ENCODE peak calls at places on chromosomes 1 and 21, in eight cellular contexts. P, V, O, H, F, U, X and Y are unnamed samples.

GRCh38 chr1:184827600-184828368 is 73.1 kb upstream of the EDEM3 start:
- DNase-seq in H (no peak), F (peak), X (no peak), V (peak), U (no peak), O (no peak), P (no peak), Y (no peak)

GRCh38 chr21:38342734-38343133 is 85.9 kb downstream of the KCNJ15 start:
- DNase-seq in O (no peak), V (no peak), P (peak), X (no peak), U (no peak), H (no peak), F (no peak), Y (no peak)

GRCh38 chr1:117389284-117389683 is 22.0 kb downstream of the MAN1A2 start:
- DNase-seq in U (no peak), X (peak), F (no peak), P (no peak), V (no peak), H (no peak), O (no peak), Y (no peak)

GRCh38 chr1:2969011-2969869 is 52.0 kb upstream of the ACTRT2 start:
- DNase-seq in O (no peak), V (no peak), F (no peak), U (no peak), H (no peak), X (no peak), P (no peak), Y (no peak)

GRCh38 chr1:202160377-202160940 is at the start of gene PTPN7:
- DNase-seq in O (peak), V (no peak), U (peak), P (no peak), X (no peak), F (no peak), H (peak), Y (no peak)

GRCh38 chr1:16615253-16616252 is 2.2 kb upstream of the NBPF1 start:
- DNase-seq in P (no peak), H (no peak), F (no peak), U (peak), V (no peak), X (no peak), O (peak), Y (no peak)

GRCh38 chr1:68955424-68955823 is 458.5 kb upstream of the DEPDC1 start:
- DNase-seq in H (no peak), X (no peak), F (no peak), U (no peak), O (no peak), V (no peak), P (no peak), Y (no peak)

GRCh38 chr21:31293986-31294385 is 50.1 kb downstream of the TIAM1 start:
- DNase-seq in H (no peak), F (peak), V (peak), P (no peak), O (no peak), X (peak), U (no peak), Y (no peak)

GRCh38 chr1:107993920-107994319 is 28.9 kb upstream of the VAV3 start:
- DNase-seq in X (no peak), H (no peak), P (no peak), O (no peak), U (no peak), V (peak), F (no peak), Y (no peak)

GRCh38 chr1:167510244-167510643 is 8.1 kb downstream of the CD247 start:
- DNase-seq in P (no peak), X (no peak), U (no peak), O (no peak), V (no peak), F (no peak), H (no peak), Y (no peak)

GRCh38 chr1:109548321-109549267 is at the start of gene GNAI3:
- DNase-seq in U (peak), P (peak), O (peak), H (peak), V (peak), F (peak), X (peak), Y (peak)

GRCh38 chr1:153577624-153578051 is 12.0 kb upstream of the S100A2 start:
- DNase-seq in P (peak), V (no peak), U (no peak), O (peak), F (no peak), H (no peak), X (no peak), Y (no peak)

GRCh38 chr21:16509466-16509865 is 779.7 kb downstream of the USP25 start:
- DNase-seq in F (no peak), P (no peak), V (no peak), X (peak), H (no peak), O (no peak), U (no peak), Y (no peak)

GRCh38 chr1:72037745-72038343 is 244.5 kb downstream of the NEGR1 start:
- DNase-seq in F (no peak), X (no peak), V (peak), U (peak), O (no peak), H (peak), P (no peak), Y (no peak)

GRCh38 chr1:111475706-111476105 is 1.9 kb downstream of the C1orf162 start:
- DNase-seq in H (peak), X (no peak), F (no peak), P (no peak), V (no peak), O (no peak), U (no peak), Y (no peak)

GRCh38 chr1:22526098-22526497 is 37.2 kb upstream of the EPHA8 start:
- DNase-seq in H (no peak), O (no peak), P (no peak), V (no peak), U (no peak), F (no peak), X (no peak), Y (no peak)

GRCh38 chr21:46118871-46119564 is 21.1 kb downstream of the COL6A2 start:
- DNase-seq in U (no peak), X (peak), O (peak), H (no peak), P (peak), V (no peak), F (no peak), Y (no peak)

GRCh38 chr21:44613386-44614155 is 1.7 kb downstream of the KRTAP10-8 start:
- DNase-seq in P (no peak), V (no peak), X (no peak), U (no peak), H (no peak), O (no peak), F (no peak), Y (no peak)

GRCh38 chr1:200364121-200364759 is 45.6 kb downstream of the ZNF281 start:
- DNase-seq in P (no peak), O (no peak), V (no peak), H (no peak), U (no peak), F (peak), X (no peak), Y (no peak)

GRCh38 chr1:167095368-167095767 is 1.5 kb downstream of the STYXL2 start:
- DNase-seq in H (no peak), U (no peak), V (peak), P (no peak), O (no peak), F (no peak), X (no peak), Y (no peak)

GRCh38 chr1:158095737-158096335 is 84.9 kb upstream of the CD1D start:
- DNase-seq in V (no peak), X (no peak), O (no peak), F (no peak), H (peak), P (no peak), U (no peak), Y (no peak)

GRCh38 chr1:234777850-234778214 is 167.9 kb upstream of the IRF2BP2 start:
- DNase-seq in H (no peak), P (no peak), X (no peak), V (no peak), U (no peak), O (no peak), F (no peak), Y (no peak)

GRCh38 chr21:31520506-31521163 is 138.9 kb upstream of the SOD1 start:
- DNase-seq in P (no peak), V (no peak), X (no peak), F (no peak), U (no peak), O (no peak), H (no peak), Y (no peak)

GRCh38 chr1:18953656-18954259 is 2.7 kb downstream of the IFFO2 start:
- DNase-seq in O (no peak), H (no peak), U (no peak), P (no peak), X (no peak), F (no peak), V (peak), Y (no peak)

GRCh38 chr1:230074762-230075161 is 7.7 kb downstream of the GALNT2 start:
- DNase-seq in X (no peak), H (no peak), U (no peak), P (no peak), F (no peak), O (no peak), V (no peak), Y (no peak)

GRCh38 chr1:86616871-86617270 is 70.0 kb downstream of the CLCA4 start:
- DNase-seq in X (no peak), V (peak), P (no peak), O (no peak), F (no peak), U (no peak), H (peak), Y (peak)

GRCh38 chr1:44853201-44853600 is 10.1 kb upstream of the PTCH2 start:
- DNase-seq in O (no peak), V (no peak), U (no peak), F (no peak), X (no peak), H (no peak), P (no peak), Y (no peak)

GRCh38 chr1:151946366-151946764 is 37.1 kb upstream of the THEM4 start:
- DNase-seq in H (no peak), X (no peak), P (no peak), U (no peak), F (no peak), V (peak), O (no peak), Y (no peak)

GRCh38 chr1:3441449-3441848 is 13.0 kb upstream of the ARHGEF16 start:
- DNase-seq in P (no peak), U (no peak), X (no peak), F (no peak), H (no peak), O (no peak), V (no peak), Y (no peak)

GRCh38 chr1:203217139-203217621 is 12.3 kb downstream of the CHIT1 start:
- DNase-seq in V (no peak), H (no peak), O (no peak), X (no peak), P (no peak), F (no peak), U (no peak), Y (no peak)
- TF ChIP-seq CTCF in V (peak), H (no peak), O (no peak), X (no peak), P (no peak), F (peak), U (no peak), Y (peak)

DNA sequence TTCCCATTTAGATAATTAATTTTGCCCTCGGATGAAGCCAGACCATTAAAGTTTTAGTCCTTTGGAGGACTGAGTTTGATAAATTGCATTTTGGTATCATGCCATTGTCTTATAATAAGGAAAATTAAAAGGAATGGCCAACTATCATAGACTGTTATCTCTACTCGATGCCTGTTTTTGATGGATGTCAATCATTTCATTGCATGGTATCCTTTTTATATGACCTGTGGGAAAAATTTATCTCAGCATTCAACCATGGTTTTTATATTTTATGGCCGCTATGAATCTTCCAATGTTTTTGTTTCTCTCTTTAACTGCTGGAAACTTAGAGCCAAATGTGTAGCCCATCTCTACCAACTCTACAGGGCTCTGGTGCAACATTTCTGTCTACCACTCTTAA is 9.9 kb upstream of the CCT8 start:
- DNase-seq in V (no peak), F (no peak), U (no peak), O (no peak), X (no peak), P (no peak), H (no peak), Y (no peak)
- H3K4me3 ChIP-seq in V (no peak), F (no peak), U (no peak), O (no peak), X (no peak), P (no peak), H (no peak), Y (no peak)

GRCh38 chr1:1376551-1377226 is 1.7 kb upstream of the AURKAIP1 start:
- DNase-seq in O (no peak), V (no peak), U (no peak), X (no peak), P (no peak), F (no peak), H (no peak), Y (no peak)

GRCh38 chr1:1373493-1374067 is 1.4 kb downstream of the AURKAIP1 start:
- DNase-seq in P (no peak), U (no peak), X (no peak), F (no peak), H (no peak), V (no peak), O (no peak), Y (no peak)

GRCh38 chr1:1373051-1373450 is 2.0 kb downstream of the AURKAIP1 start:
- DNase-seq in F (no peak), V (no peak), P (no peak), H (no peak), O (no peak), U (no peak), X (no peak), Y (no peak)

GRCh38 chr1:1374068-1374860 is 743 bp downstream of the AURKAIP1 start:
- DNase-seq in F (no peak), P (no peak), O (peak), V (no peak), H (no peak), X (no peak), U (no peak), Y (no peak)

DNA sequence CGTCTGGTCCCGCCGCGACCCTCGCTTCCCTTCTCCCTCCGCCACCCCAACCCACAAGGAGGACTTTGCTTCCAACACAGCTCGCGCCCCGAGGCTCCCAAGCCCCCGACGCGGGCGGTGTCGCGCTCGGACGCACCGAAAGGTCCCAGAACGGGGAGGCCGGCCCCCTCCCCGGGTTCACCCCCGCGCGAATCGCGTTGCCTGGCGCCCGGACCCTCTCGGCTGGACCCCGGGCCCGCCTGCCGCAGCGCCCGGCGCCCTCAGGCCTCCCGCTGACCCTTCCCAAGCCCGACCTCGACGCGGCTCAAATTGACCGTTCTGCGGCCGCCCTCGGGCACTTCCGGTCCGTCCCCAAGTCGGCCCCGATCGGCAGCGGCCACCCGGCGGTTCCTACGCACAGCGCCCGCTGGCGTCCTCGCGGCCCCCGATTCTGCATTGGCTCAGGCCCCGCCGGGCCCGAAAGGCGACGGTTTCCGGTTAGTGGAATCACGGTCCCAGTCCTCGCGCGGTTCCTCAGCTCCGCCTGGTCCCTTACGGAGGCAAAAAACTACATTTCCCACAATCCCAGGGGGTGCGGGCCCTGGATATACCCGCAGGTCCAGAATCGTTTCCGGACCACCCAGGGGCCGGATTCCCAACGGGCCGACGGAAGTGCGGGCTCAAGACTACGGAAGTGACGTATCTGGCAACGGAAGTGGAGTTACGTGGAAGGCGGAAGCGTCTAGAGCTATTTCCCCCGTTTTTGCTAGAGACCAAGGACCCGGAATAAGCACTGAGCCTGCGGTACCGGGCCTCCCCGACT is at the start of gene AURKAIP1:
- DNase-seq in F (peak), V (peak), H (peak), U (peak), O (peak), P (peak), X (peak), Y (peak)
- TF ChIP-seq CTCF in F (peak), V (no peak), H (peak), U (peak), O (peak), P (peak), X (peak), Y (peak)

GRCh38 chr1:228413241-228414010 is 3.2 kb downstream of the TRIM17 start:
- DNase-seq in F (no peak), O (no peak), H (no peak), P (no peak), X (no peak), U (no peak), V (no peak), Y (no peak)
- H3K4me3 ChIP-seq in F (no peak), O (no peak), H (no peak), P (no peak), X (no peak), U (no peak), V (no peak), Y (no peak)

DNA sequence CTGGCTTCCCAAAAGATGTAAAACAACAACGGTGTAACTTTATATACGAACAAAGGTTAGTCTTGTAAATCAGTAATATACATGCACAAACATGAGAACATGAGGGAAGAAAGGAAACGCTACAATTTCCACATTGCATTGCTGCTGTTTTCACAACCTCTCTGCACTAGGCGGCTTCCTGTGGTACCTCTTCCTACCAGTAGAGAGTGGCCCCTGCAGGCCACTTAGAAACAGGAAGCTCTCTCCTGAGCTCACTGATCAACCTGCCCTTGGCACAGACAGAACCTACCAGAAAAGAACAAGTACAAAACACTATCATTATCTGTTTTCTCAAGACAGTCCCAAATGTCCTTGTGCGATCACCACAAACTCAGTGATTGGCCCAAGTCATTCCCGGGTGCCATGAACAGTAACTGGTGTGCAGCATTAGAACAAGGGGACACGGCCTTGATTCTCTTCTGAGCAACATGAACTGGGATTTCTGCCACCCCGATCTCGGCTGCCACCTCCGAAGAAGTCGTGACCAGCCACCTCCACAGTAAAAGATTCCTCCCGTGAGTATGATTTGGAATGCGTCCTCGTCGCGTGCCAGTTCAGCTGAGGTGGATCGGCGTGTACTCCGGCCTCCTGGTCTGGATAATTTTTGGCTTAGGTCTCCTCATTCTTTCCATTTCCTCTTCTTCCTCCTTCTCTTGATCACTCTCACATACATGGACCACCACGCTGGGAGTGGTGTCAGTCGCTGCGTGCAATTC is 5.7 kb upstream of the KCNE1 start:
- DNase-seq in U (no peak), H (peak), X (no peak), O (no peak), P (no peak), V (no peak), F (no peak), Y (no peak)
- TF ChIP-seq CTCF in U (no peak), H (peak), X (no peak), O (peak), P (no peak), V (peak), F (peak), Y (peak)

GRCh38 chr1:157042852-157043251 is 2.7 kb downstream of the ARHGEF11 start:
- DNase-seq in F (no peak), V (no peak), X (no peak), U (no peak), P (no peak), O (no peak), H (no peak), Y (no peak)
- H3K4me3 ChIP-seq in F (no peak), V (no peak), X (peak), U (no peak), P (peak), O (peak), H (peak), Y (no peak)

DNA sequence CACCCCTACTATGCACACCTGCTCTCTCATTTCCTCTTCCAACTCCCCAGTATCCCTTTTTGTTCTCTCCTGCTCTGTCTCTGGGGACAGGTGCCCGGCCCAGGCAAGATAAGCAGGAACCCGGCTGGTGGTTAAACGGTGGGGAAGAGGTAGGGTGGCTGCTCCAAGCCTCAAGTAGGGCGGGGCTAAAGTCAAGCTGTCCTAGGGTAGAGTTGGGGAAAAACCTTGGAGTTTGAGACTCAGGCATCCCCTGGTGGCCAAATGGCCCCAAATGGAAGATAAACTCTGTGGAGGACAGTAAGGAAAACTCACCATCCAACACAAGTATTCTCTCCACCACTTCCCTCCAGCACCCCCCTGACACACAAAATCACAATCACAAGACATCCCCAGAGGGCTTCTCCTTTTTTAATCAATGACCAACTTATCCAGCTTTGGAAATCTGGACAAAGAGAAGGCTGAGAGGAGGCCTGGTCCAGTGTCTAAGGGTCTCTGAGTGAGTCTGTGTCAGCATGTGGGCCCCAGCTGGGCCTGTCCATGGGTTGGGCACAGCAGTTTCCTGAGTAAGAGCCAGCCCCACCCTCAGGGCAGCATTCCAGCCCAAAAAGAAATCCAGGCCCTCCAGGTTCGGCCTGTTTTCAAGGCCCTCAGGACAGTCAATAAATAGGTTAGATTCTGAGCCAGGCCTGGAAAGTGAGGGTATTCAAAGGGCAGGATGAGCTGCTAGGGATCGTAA is 9.8 kb downstream of the POMGNT1 start:
- DNase-seq in U (peak), X (no peak), V (no peak), O (no peak), P (no peak), H (no peak), F (no peak), Y (no peak)
- TF ChIP-seq CTCF in U (no peak), X (no peak), V (peak), O (no peak), P (no peak), H (no peak), F (no peak), Y (no peak)